ENCODE peak calls at places on chromosomes 2 and 18, in seven cellular contexts. G is non-pigmented ciliary epithelial cell, O is NCI-H510A treated with DMSO at 0.1 percent for 48 hours, E is cardiac fibroblast, T is DMS79, N is LoVo, Q is sciatic nerve. K is an unnamed sample.

GRCh38 chr2:168521342-168521741 is 65.3 kb downstream of the CERS6 start:
- DNase-seq in E (peak; percentile 32), O (no peak), T (no peak), G (no peak), Q (no peak), N (no peak), K (no peak)

GRCh38 chr18:72672364-72673151 is 128.4 kb upstream of the CBLN2 start:
- DNase-seq in N (peak; percentile 34), G (peak; percentile 9), Q (no peak), T (peak; percentile 3), O (peak; percentile 82), E (peak; percentile 31), K (no peak)

GRCh38 chr2:64768426-64769033 is 114.8 kb upstream of the SERTAD2 start:
- DNase-seq in Q (no peak), G (no peak), O (no peak), T (no peak), E (no peak), N (no peak), K (no peak)

GRCh38 chr2:72630767-72631166 is 195.1 kb downstream of the EXOC6B start:
- DNase-seq in G (no peak), T (no peak), E (peak; percentile 65), Q (no peak), N (no peak), O (no peak), K (no peak)

GRCh38 chr18:75538727-75539126 is 111.2 kb upstream of the SMIM21 start:
- DNase-seq in E (peak; percentile 82), N (no peak), Q (no peak), G (no peak), O (no peak), T (no peak), K (no peak)

GRCh38 chr2:43218550-43219382 is 7.6 kb downstream of the ZFP36L2 start:
- DNase-seq in O (peak; percentile 32), E (peak; percentile 30), T (no peak), G (no peak), Q (peak; percentile 73), N (peak; percentile 56), K (peak; percentile 91)

GRCh38 chr2:102620367-102620766 is 1.0 kb downstream of the SLC9A2 start:
- DNase-seq in Q (no peak), G (no peak), E (no peak), N (peak; percentile 25), T (no peak), O (peak; percentile 61), K (no peak)

GRCh38 chr2:1649103-1649870 is 95.0 kb downstream of the PXDN start:
- DNase-seq in E (no peak), N (no peak), O (no peak), Q (no peak), G (no peak), T (no peak), K (no peak)

GRCh38 chr2:64880193-64880951 is 108.8 kb upstream of the SLC1A4 start:
- DNase-seq in Q (no peak), N (no peak), E (no peak), O (no peak), G (no peak), T (no peak), K (no peak)

GRCh38 chr2:227205701-227206100 is 41.3 kb downstream of the COL4A3 start:
- DNase-seq in G (no peak), E (no peak), T (no peak), O (no peak), Q (no peak), N (no peak), K (no peak)

GRCh38 chr2:1318366-1319009 is 94.8 kb upstream of the TPO start:
- DNase-seq in T (no peak), O (no peak), Q (no peak), N (no peak), E (no peak), G (no peak), K (no peak)

GRCh38 chr2:141782574-141782973 is 348.2 kb downstream of the LRP1B start:
- DNase-seq in E (no peak), N (no peak), G (no peak), Q (no peak), O (no peak), T (no peak), K (no peak)

GRCh38 chr2:182132605-182133004 is 147.0 kb downstream of the PPP1R1C start:
- DNase-seq in N (no peak), O (no peak), Q (no peak), G (no peak), E (no peak), T (no peak), K (no peak)

GRCh38 chr2:218962859-218963492 is 3.5 kb downstream of the CDK5R2 start:
- DNase-seq in O (peak; percentile 98), E (peak; percentile 75), N (peak; percentile 56), T (peak; percentile 93), G (no peak), Q (peak; percentile 84), K (peak; percentile 39)

GRCh38 chr2:187842978-187843847 is 289.0 kb upstream of the TFPI start:
- DNase-seq in N (peak; percentile 61), T (no peak), E (peak; percentile 85), O (no peak), Q (no peak), G (peak; percentile 54), K (no peak)

GRCh38 chr2:235507928-235508327 is 14.1 kb downstream of the AGAP1 start:
- DNase-seq in N (no peak), G (no peak), O (no peak), Q (no peak), E (no peak), T (no peak), K (no peak)

GRCh38 chr2:228426502-228427216 is 245.2 kb upstream of the SPHKAP start:
- DNase-seq in T (peak; percentile 63), O (peak; percentile 59), G (no peak), N (no peak), E (no peak), Q (no peak), K (no peak)

GRCh38 chr18:76489081-76489480 is 6.0 kb downstream of the ZNF516 start:
- DNase-seq in N (no peak), O (no peak), G (no peak), Q (no peak), E (no peak), T (no peak), K (no peak)